ENCODE peak calls at places on chromosomes 4 and X, in six cellular contexts. N, Y, U, C, Q and H are unnamed samples.
A peak's percentile ranks its signal among the peaks of the same experiment; 100 is the strongest.

GRCh38 chrX:145630081-145630480 is 187.5 kb upstream of the SLITRK2 start:
- DNase-seq in C (no peak), Q (no peak), N (no peak), Y (no peak), U (no peak), H (no peak)

GRCh38 chrX:13939741-13940597 is 89.7 kb downstream of the GEMIN8 start:
- DNase-seq in N (no peak), Y (peak; percentile 4), C (no peak), U (no peak), Q (peak; percentile 8), H (no peak)

GRCh38 chr4:56613101-56613862 is 67.8 kb downstream of the HOPX start:
- DNase-seq in C (peak; percentile 79), N (no peak), Q (peak; percentile 57), Y (no peak), U (no peak), H (peak; percentile 89)

GRCh38 chr4:178976861-178977260 is 1534.6 kb upstream of the AGA start:
- DNase-seq in U (no peak), C (no peak), Y (no peak), N (no peak), Q (no peak), H (no peak)

GRCh38 chr4:5793514-5793913 is 82.5 kb downstream of the EVC start:
- DNase-seq in U (no peak), C (no peak), N (no peak), Y (no peak), Q (no peak), H (peak; percentile 35)

GRCh38 chrX:102712967-102713677 is 874 bp downstream of the GPRASP2 start:
- DNase-seq in C (peak; percentile 52), U (peak; percentile 2), N (no peak), Y (peak; percentile 33), Q (peak; percentile 61), H (peak; percentile 59)

GRCh38 chrX:67610282-67610681 is 66.5 kb downstream of the AR start:
- DNase-seq in U (no peak), N (no peak), Q (no peak), Y (no peak), C (no peak), H (no peak)

GRCh38 chrX:10415704-10416001 is 204.7 kb downstream of the MID1 start:
- DNase-seq in C (no peak), Q (peak; percentile 52), Y (no peak), N (no peak), U (no peak), H (no peak)

GRCh38 chr4:163233321-163233720 is 66.6 kb upstream of the NAF1 start:
- DNase-seq in Y (no peak), Q (no peak), C (no peak), N (no peak), U (no peak), H (no peak)

GRCh38 chr4:185792384-185793146 is 19.4 kb downstream of the SORBS2 start:
- DNase-seq in Q (peak; percentile 97), U (peak; percentile 80), C (peak; percentile 91), Y (peak; percentile 15), N (no peak), H (peak; percentile 67)

GRCh38 chrX:138756234-138756633 is 44.7 kb upstream of the FGF13 start:
- DNase-seq in Q (peak; percentile 2), U (no peak), C (peak; percentile 66), N (no peak), Y (peak; percentile 73), H (peak; percentile 92)

GRCh38 chrX:129785160-129785947 is 5.6 kb downstream of the SASH3 start:
- DNase-seq in N (no peak), C (no peak), Q (no peak), Y (no peak), U (no peak), H (peak; percentile 31)

GRCh38 chr4:120070191-120070590 is 3.5 kb upstream of the MAD2L1 start:
- DNase-seq in U (no peak), Y (no peak), Q (peak; percentile 46), C (no peak), N (no peak), H (no peak)

GRCh38 chrX:93874554-93874953 is 200.5 kb downstream of the FAM133A start:
- DNase-seq in U (peak; percentile 0), C (peak; percentile 0), Q (peak; percentile 23), N (no peak), Y (peak; percentile 77), H (no peak)

GRCh38 chrX:23727206-23727605 is 15.9 kb downstream of the ACOT9 start:
- DNase-seq in Q (no peak), Y (no peak), U (no peak), N (no peak), C (no peak), H (no peak)

GRCh38 chr4:66182651-66183050 is 512.4 kb upstream of the EPHA5 start:
- DNase-seq in N (no peak), Q (peak; percentile 32), U (peak; percentile 8), Y (no peak), C (no peak), H (no peak)

GRCh38 chrX:137432609-137433008 is 133.3 kb upstream of the ZIC3 start:
- DNase-seq in U (no peak), Y (peak; percentile 51), N (peak; percentile 4), C (no peak), Q (no peak), H (no peak)

GRCh38 chrX:2828404-2829065 is at the start of gene GYG2:
- DNase-seq in Q (peak; percentile 14), N (no peak), Y (peak; percentile 92), U (no peak), C (no peak), H (peak; percentile 90)

GRCh38 chr4:38696697-38697096 is 32.7 kb downstream of the KLF3 start:
- DNase-seq in N (no peak), Q (peak; percentile 45), U (no peak), Y (no peak), C (no peak), H (no peak)